ENCODE peak calls at places on chromosomes 1 and 21, in six cellular contexts. S, O, V, C, B and K are unnamed samples.
A peak's percentile ranks its signal among the peaks of the same experiment; 100 is the strongest.

GRCh38 chr1:92465256-92465647 is 21.5 kb downstream of the GFI1 start:
- DNase-seq in C (no peak), O (no peak), S (no peak), V (no peak), B (no peak), K (no peak)

GRCh38 chr1:236209185-236209584 is 66.8 kb downstream of the GPR137B start:
- DNase-seq in B (no peak), V (no peak), O (no peak), S (no peak), C (no peak), K (no peak)

GRCh38 chr1:207077470-207078377 is 10.9 kb upstream of the C4BPB start:
- DNase-seq in B (peak; percentile 82), O (peak; percentile 63), S (peak; percentile 86), C (peak; percentile 30), V (peak; percentile 83), K (peak; percentile 81)

GRCh38 chr1:18315449-18315848 is 165.3 kb upstream of the KLHDC7A start:
- DNase-seq in V (no peak), O (no peak), C (no peak), B (no peak), S (no peak), K (no peak)

GRCh38 chr1:26391450-26391849 is 18.9 kb upstream of the ZNF683 start:
- DNase-seq in S (peak; percentile 68), V (no peak), O (no peak), B (peak; percentile 46), C (no peak), K (peak; percentile 70)

GRCh38 chr1:108034396-108034795 is 69.4 kb upstream of the VAV3 start:
- DNase-seq in V (no peak), B (no peak), O (no peak), C (no peak), S (no peak), K (peak; percentile 32)

GRCh38 chr21:26717146-26717739 is 128.0 kb downstream of the ADAMTS1 start:
- DNase-seq in O (no peak), V (no peak), S (peak; percentile 54), C (no peak), B (peak; percentile 10), K (peak; percentile 31)

GRCh38 chr1:91736999-91737615 is 148.8 kb downstream of the TGFBR3 start:
- DNase-seq in C (peak; percentile 37), O (peak; percentile 70), B (no peak), S (peak; percentile 92), V (peak; percentile 73), K (peak; percentile 73)

GRCh38 chr1:21268281-21269239 is 21.7 kb downstream of the ECE1 start:
- DNase-seq in V (no peak), S (no peak), O (no peak), B (no peak), C (no peak), K (no peak)

GRCh38 chr1:212286437-212287131 is 1.4 kb downstream of the PPP2R5A start:
- DNase-seq in O (no peak), S (peak; percentile 19), V (no peak), B (no peak), C (no peak), K (peak; percentile 17)

GRCh38 chr1:2322065-2322571 is 69.2 kb downstream of the MORN1 start:
- DNase-seq in B (no peak), O (peak; percentile 82), C (peak; percentile 81), S (peak; percentile 78), V (no peak), K (peak; percentile 65)

GRCh38 chr21:34091607-34092006 is 18.2 kb downstream of the MRPS6 start:
- DNase-seq in V (no peak), O (no peak), B (peak; percentile 12), C (no peak), S (peak; percentile 22), K (no peak)
- TF ChIP-seq CTCF in V (no peak), O (peak; percentile 10), B (peak; percentile 29), C (no peak), S (peak; percentile 47), K (peak; percentile 42)

GRCh38 chr1:67970088-67970487 is 80.3 kb downstream of the DIRAS3 start:
- DNase-seq in O (no peak), B (no peak), C (no peak), V (no peak), S (peak; percentile 88), K (peak; percentile 96)
- H3K4me3 ChIP-seq in O (no peak overlapping the region), B (no peak overlapping the region), C (no peak overlapping the region), V (no peak overlapping the region), S (no peak overlapping the region), K (no peak overlapping the region)

GRCh38 chr1:165688046-165688445 is 10.3 kb downstream of the ALDH9A1 start:
- DNase-seq in B (no peak), C (no peak), S (no peak), O (no peak), V (no peak), K (no peak)

GRCh38 chr1:165686971-165687433 is 11.4 kb downstream of the ALDH9A1 start:
- DNase-seq in O (no peak), C (no peak), V (no peak), S (no peak), B (peak; percentile 10), K (no peak)

GRCh38 chr1:165683848-165684485 is 14.4 kb downstream of the ALDH9A1 start:
- DNase-seq in B (no peak), S (no peak), V (no peak), C (no peak), O (no peak), K (no peak)

GRCh38 chr1:165686121-165686970 is 12.0 kb downstream of the ALDH9A1 start:
- DNase-seq in B (peak; percentile 35), S (no peak), V (no peak), O (no peak), C (no peak), K (no peak)
- TF ChIP-seq CTCF in B (no peak), S (no peak), V (no peak), O (no peak), C (no peak), K (peak; percentile 16)

GRCh38 chr1:184223216-184223615 is 163.6 kb upstream of the C1orf21 start:
- DNase-seq in O (no peak), V (no peak), C (no peak), B (no peak), S (no peak), K (no peak)
- H3K4me3 ChIP-seq in O (no peak overlapping the region), V (no peak overlapping the region), C (no peak overlapping the region), B (no peak overlapping the region), S (no peak overlapping the region), K (no peak overlapping the region)

GRCh38 chr1:204093756-204094155 is 20.8 kb downstream of the SOX13 start:
- DNase-seq in S (no peak), V (no peak), C (no peak), B (no peak), O (no peak), K (no peak)
- TF ChIP-seq CTCF in S (no peak), V (no peak), C (no peak), B (no peak), O (no peak), K (no peak)

DNA sequence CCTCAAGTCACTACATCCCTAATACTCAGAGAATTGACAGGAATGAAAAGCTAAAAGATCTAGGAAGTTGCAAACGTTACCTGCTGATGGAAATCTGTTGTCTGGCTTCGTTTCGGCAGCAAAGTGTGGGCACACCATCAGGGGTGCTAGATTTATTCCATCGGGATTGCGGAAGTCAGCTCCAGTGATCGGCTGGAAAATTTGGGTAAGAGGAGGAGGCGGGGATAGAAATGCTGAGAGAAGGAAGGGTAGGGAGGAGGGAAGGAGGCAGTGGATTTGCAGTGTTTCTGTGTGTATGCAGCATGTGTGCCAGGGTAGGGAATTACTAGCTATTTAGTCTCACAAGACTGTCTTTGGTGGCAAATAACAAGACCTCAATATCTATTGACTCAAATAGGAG is at the start of gene CTSK:
- DNase-seq in C (peak; percentile 19), O (peak; percentile 38), S (peak; percentile 23), V (peak; percentile 61), B (no peak), K (peak; percentile 68)
- H3K4me3 ChIP-seq in C (peak within 1 kb of the TSS; percentile 36), O (peak within 1 kb of the TSS; percentile 39), S (peak within 1 kb of the TSS; percentile 3), V (peak within 1 kb of the TSS; percentile 8), B (no peak within 1 kb of the TSS), K (peak within 1 kb of the TSS; percentile 48)